ENCODE peak calls at places on chromosomes 7 and 10, in seven cellular contexts. E is stimulated activated CD4-positive, alpha-beta T cell treated with anti-CD3 and anti-CD28 coated beads, Interleukin-2, amount 100 ng/mL, for 24 hours; C is Panc1; G is left colon; U is effector CD4-positive, alpha-beta T cell; V is activated effector memory CD4-positive, alpha-beta T cell treated with anti-CD3 and anti-CD28 coated beads, Interleukin-2, amount 50 U/mL, for 16 hours; Z is keratinocyte. H is an unnamed sample.

GRCh38 chr7:80711521-80711920 is 73.1 kb downstream of the CD36 start:
- DNase-seq in E (no peak), C (no peak), G (no peak), U (no peak), V (no peak), Z (no peak), H (no peak)

GRCh38 chr7:86904949-86905834 is 154.3 kb downstream of the ELAPOR2 start:
- DNase-seq in E (peak), C (no peak), G (peak), U (no peak), V (no peak), Z (no peak), H (no peak)

GRCh38 chr7:36565792-36566356 is 158.4 kb downstream of the AOAH start:
- DNase-seq in E (no peak), C (no peak), G (no peak), U (no peak), V (no peak), Z (no peak), H (no peak)

GRCh38 chr7:90708841-90709317 is 112.8 kb downstream of the CDK14 start:
- DNase-seq in E (peak), C (peak), G (peak), U (no peak), V (no peak), Z (no peak), H (no peak)

GRCh38 chr10:78510566-78511323 is 477.1 kb downstream of the RPS24 start:
- DNase-seq in E (no peak), C (no peak), G (no peak), U (no peak), V (no peak), Z (no peak), H (peak)

GRCh38 chr7:150934045-150934766 is 43.9 kb downstream of the KCNH2 start:
- DNase-seq in E (no peak), C (no peak), G (no peak), U (no peak), V (peak), Z (no peak), H (no peak)

GRCh38 chr7:135265637-135266036 is 32.0 kb downstream of the STRA8 start:
- DNase-seq in E (no peak), C (no peak), G (no peak), U (no peak), V (peak), Z (no peak), H (no peak)

GRCh38 chr10:91090761-91091529 is 129.5 kb upstream of the PCGF5 start:
- DNase-seq in E (no peak), C (no peak), G (no peak), U (no peak), V (no peak), Z (no peak), H (peak)

GRCh38 chr7:149330914-149331567 is 69.0 kb downstream of the ZNF783 start:
- DNase-seq in E (peak), C (no peak), G (no peak), U (no peak), V (no peak), Z (no peak), H (no peak)

GRCh38 chr7:621572-622285 is 102.1 kb upstream of the PDGFA start:
- DNase-seq in E (no peak), C (no peak), G (peak), U (no peak), V (no peak), Z (no peak), H (no peak)

GRCh38 chr7:37893359-37893758 is 23.3 kb downstream of the SFRP4 start:
- DNase-seq in E (no peak), C (no peak), G (no peak), U (no peak), V (no peak), Z (no peak), H (no peak)

GRCh38 chr10:93468532-93469213 is 13.5 kb downstream of the MYOF start:
- DNase-seq in E (peak), C (peak), G (no peak), U (no peak), V (no peak), Z (no peak), H (no peak)

GRCh38 chr7:710161-710560 is 16.3 kb upstream of the DNAAF5 start:
- DNase-seq in E (no peak), C (no peak), G (no peak), U (no peak), V (no peak), Z (no peak), H (no peak)

GRCh38 chr10:90930971-90931841 is 10.3 kb upstream of the ANKRD1 start:
- DNase-seq in E (no peak), C (no peak), G (no peak), U (no peak), V (no peak), Z (no peak), H (no peak)

GRCh38 chr10:34474060-34474376 is 341.1 kb downstream of the PARD3 start:
- DNase-seq in E (no peak), C (no peak), G (no peak), U (no peak), V (no peak), Z (peak), H (no peak)

GRCh38 chr10:99595236-99595635 is 25.0 kb downstream of the SLC25A28 start:
- DNase-seq in E (no peak), C (no peak), G (peak), U (no peak), V (no peak), Z (no peak), H (no peak)

GRCh38 chr10:3142146-3142875 is 30.3 kb downstream of the PITRM1 start:
- DNase-seq in E (no peak), C (no peak), G (no peak), U (no peak), V (peak), Z (no peak), H (no peak)

GRCh38 chr10:128078136-128078969 is 47.9 kb downstream of the MKI67 start:
- DNase-seq in E (peak), C (peak), G (peak), U (no peak), V (peak), Z (no peak), H (no peak)

GRCh38 chr7:146486519-146486918 is 369.9 kb downstream of the CNTNAP2 start:
- DNase-seq in E (no peak), C (no peak), G (no peak), U (no peak), V (no peak), Z (no peak), H (no peak)

H was measured in esophagus muscularis mucosa.